ENCODE peak calls at places on chromosome 3, in four cellular contexts. X is IMR-90; N is GM12865; P is activated CD8-positive, alpha-beta memory T cell treated with anti-CD3 and anti-CD28 coated beads for 4 hours. L is an unnamed sample.

GRCh38 chr3:128068156-128068620 is 16.0 kb downstream of the SEC61A1 start:
- DNase-seq in X (peak), N (peak), P (no peak), L (peak)

GRCh38 chr3:151875759-151876158 is 2.3 kb downstream of the SUCNR1 start:
- DNase-seq in X (peak), N (peak), P (no peak), L (no peak)

GRCh38 chr3:97823503-97824004 is 1.7 kb downstream of the CRYBG3 start:
- DNase-seq in X (no peak), N (peak), P (no peak), L (no peak)

GRCh38 chr3:13289771-13290285 is 130.3 kb downstream of the NUP210 start:
- DNase-seq in X (no peak), N (no peak), P (no peak), L (no peak)

GRCh38 chr3:89932882-89933281 is 825.5 kb downstream of the EPHA3 start:
- DNase-seq in X (no peak), N (no peak), P (no peak), L (no peak)

GRCh38 chr3:71173421-71173975 is 410.0 kb downstream of the FOXP1 start:
- DNase-seq in X (peak), N (no peak), P (no peak), L (no peak)

GRCh38 chr3:110454066-110454465 is 617.5 kb upstream of the NECTIN3 start:
- DNase-seq in X (peak), N (no peak), P (no peak), L (no peak)

GRCh38 chr3:162938073-162938472 is 1441.5 kb downstream of the OTOL1 start:
- DNase-seq in X (no peak), N (no peak), P (no peak), L (no peak)

GRCh38 chr3:186760883-186761447 is 22.4 kb upstream of the EIF4A2 start:
- DNase-seq in X (no peak), N (no peak), P (no peak), L (no peak)

GRCh38 chr3:43144811-43145490 is 39.1 kb upstream of the POMGNT2 start:
- DNase-seq in X (peak), N (no peak), P (no peak), L (no peak)